ENCODE peak calls at places on chromosomes 11 and 22, in four cellular contexts. One of them, this sample, is unnamed. For H3K4me1 and H3K9me3, the result is how much of the 10 kb centered on the place peaks cover.

GRCh38 chr11:45852712-45853101 is 5.4 kb downstream of the CRY2 start:
- DNase-seq in left ventricle myocardium inferior: peak
- DNase-seq in body of pancreas: no peak
- DNase-seq in aorta: no peak
- DNase-seq in this sample: no peak

GRCh38 chr11:102390667-102391449 is 43.8 kb downstream of the BIRC2 start:
- DNase-seq in left ventricle myocardium inferior: peak
- DNase-seq in body of pancreas: peak
- DNase-seq in aorta: peak
- DNase-seq in this sample: peak

GRCh38 chr22:42419328-42419881 is 12.8 kb downstream of the NFAM1 start:
- DNase-seq in left ventricle myocardium inferior: no peak
- DNase-seq in body of pancreas: no peak
- DNase-seq in aorta: no peak
- DNase-seq in this sample: no peak

GRCh38 chr11:93663021-93663420 is 1.5 kb downstream of the CEP295 start:
- DNase-seq in left ventricle myocardium inferior: no peak
- DNase-seq in body of pancreas: no peak
- DNase-seq in aorta: no peak
- DNase-seq in this sample: no peak

GRCh38 chr22:20475115-20475436 is 20.5 kb downstream of the KLHL22 start:
- DNase-seq in left ventricle myocardium inferior: no peak
- DNase-seq in body of pancreas: no peak
- DNase-seq in aorta: no peak
- DNase-seq in this sample: no peak

GRCh38 chr11:19766810-19767209 is 54.2 kb downstream of the NAV2 start:
- DNase-seq in left ventricle myocardium inferior: no peak
- DNase-seq in body of pancreas: no peak
- DNase-seq in aorta: no peak
- DNase-seq in this sample: no peak

GRCh38 chr22:39431821-39432251 is 25.0 kb upstream of the MGAT3 start:
- DNase-seq in left ventricle myocardium inferior: peak
- DNase-seq in body of pancreas: no peak
- DNase-seq in aorta: peak
- DNase-seq in this sample: peak

GRCh38 chr11:79367844-79368243 is 73.0 kb downstream of the TENM4 start:
- DNase-seq in left ventricle myocardium inferior: no peak
- DNase-seq in body of pancreas: no peak
- DNase-seq in aorta: no peak
- DNase-seq in this sample: no peak

GRCh38 chr22:38243007-38243775 is 29.6 kb downstream of the TMEM184B start:
- DNase-seq in left ventricle myocardium inferior: peak
- DNase-seq in body of pancreas: peak
- DNase-seq in aorta: no peak
- DNase-seq in this sample: no peak

GRCh38 chr11:32870676-32871075 is 21.9 kb upstream of the QSER1 start:
- DNase-seq in left ventricle myocardium inferior: no peak
- DNase-seq in body of pancreas: peak
- DNase-seq in aorta: no peak
- DNase-seq in this sample: no peak

GRCh38 chr11:93536346-93536871 is 6.8 kb downstream of the SMCO4 start:
- DNase-seq in left ventricle myocardium inferior: peak
- DNase-seq in body of pancreas: no peak
- DNase-seq in aorta: no peak
- DNase-seq in this sample: no peak

GRCh38 chr22:23369054-23369685 is 188.9 kb downstream of the BCR start:
- DNase-seq in left ventricle myocardium inferior: no peak
- DNase-seq in body of pancreas: no peak
- DNase-seq in aorta: no peak
- DNase-seq in this sample: no peak

GRCh38 chr11:102269927-102270326 is 47.4 kb upstream of the BIRC3 start:
- DNase-seq in left ventricle myocardium inferior: no peak
- DNase-seq in body of pancreas: no peak
- DNase-seq in aorta: no peak
- DNase-seq in this sample: no peak

GRCh38 chr22:33296941-33297340 is 238.8 kb upstream of the SYN3 start:
- DNase-seq in left ventricle myocardium inferior: no peak
- DNase-seq in body of pancreas: peak
- DNase-seq in aorta: no peak
- DNase-seq in this sample: no peak

GRCh38 chr11:89477175-89477574 is 14.0 kb downstream of the NOX4 start:
- DNase-seq in left ventricle myocardium inferior: no peak
- DNase-seq in body of pancreas: peak
- DNase-seq in aorta: no peak
- DNase-seq in this sample: no peak

GRCh38 chr11:20363500-20364411 is at the start of gene HTATIP2:
- DNase-seq in left ventricle myocardium inferior: peak
- DNase-seq in body of pancreas: peak
- DNase-seq in aorta: peak
- DNase-seq in this sample: peak

GRCh38 chr11:115287266-115287665 is 216.9 kb downstream of the CADM1 start:
- DNase-seq in left ventricle myocardium inferior: no peak
- DNase-seq in body of pancreas: no peak
- DNase-seq in aorta: no peak
- DNase-seq in this sample: no peak

GRCh38 chr11:118522571-118523072 is 4.7 kb upstream of the TTC36 start:
- DNase-seq in left ventricle myocardium inferior: no peak
- DNase-seq in body of pancreas: peak
- DNase-seq in aorta: no peak
- DNase-seq in this sample: no peak

GRCh38 chr22:19741053-19741452 is 17.7 kb downstream of the GP1BB start:
- DNase-seq in left ventricle myocardium inferior: no peak
- DNase-seq in body of pancreas: no peak
- DNase-seq in aorta: no peak
- DNase-seq in this sample: no peak

GRCh38 chr11:93116641-93117577 is 80.9 kb downstream of the SLC36A4 start:
- DNase-seq in left ventricle myocardium inferior: no peak
- DNase-seq in body of pancreas: peak
- DNase-seq in aorta: no peak
- DNase-seq in this sample: no peak

GRCh38 chr11:12803086-12803826 is 129.0 kb downstream of the TEAD1 start:
- DNase-seq in left ventricle myocardium inferior: no peak
- DNase-seq in body of pancreas: no peak
- DNase-seq in aorta: no peak
- DNase-seq in this sample: no peak

GRCh38 chr11:68137833-68138232 is 16.6 kb upstream of the CHKA start:
- DNase-seq in left ventricle myocardium inferior: no peak
- DNase-seq in body of pancreas: no peak
- DNase-seq in aorta: no peak
- DNase-seq in this sample: no peak

GRCh38 chr11:121696177-121696863 is 243.6 kb upstream of the SORL1-AS1 start:
- DNase-seq in left ventricle myocardium inferior: peak
- DNase-seq in body of pancreas: peak
- DNase-seq in aorta: peak
- DNase-seq in this sample: no peak

GRCh38 chr11:117011541-117011908 is 86.7 kb downstream of the SIK3 start:
- DNase-seq in left ventricle myocardium inferior: no peak
- DNase-seq in body of pancreas: no peak
- DNase-seq in aorta: no peak
- DNase-seq in this sample: no peak

GRCh38 chr11:112016765-112017356 is 8.3 kb upstream of the DLAT start:
- DNase-seq in left ventricle myocardium inferior: no peak
- DNase-seq in body of pancreas: peak
- DNase-seq in aorta: no peak
- DNase-seq in this sample: no peak

GRCh38 chr11:122853971-122854446 is 15.7 kb downstream of the CRTAM start:
- DNase-seq in left ventricle myocardium inferior: no peak
- DNase-seq in body of pancreas: peak
- DNase-seq in aorta: no peak
- DNase-seq in this sample: peak

GRCh38 chr22:32904044-32904443 is 102.5 kb downstream of the TIMP3 start:
- DNase-seq in left ventricle myocardium inferior: no peak
- DNase-seq in body of pancreas: peak
- DNase-seq in aorta: no peak
- DNase-seq in this sample: no peak

GRCh38 chr22:37428649-37429586 is 1.6 kb upstream of the ELFN2 start:
- DNase-seq in left ventricle myocardium inferior: peak
- DNase-seq in body of pancreas: peak
- DNase-seq in aorta: peak
- DNase-seq in this sample: no peak

GRCh38 chr11:43738600-43739409 is 58.3 kb downstream of the HSD17B12 start:
- DNase-seq in left ventricle myocardium inferior: no peak
- DNase-seq in body of pancreas: peak
- DNase-seq in aorta: no peak
- DNase-seq in this sample: peak

GRCh38 chr11:117752721-117753237 is 44.2 kb downstream of the DSCAML1 start:
- DNase-seq in left ventricle myocardium inferior: no peak
- DNase-seq in body of pancreas: no peak
- DNase-seq in aorta: no peak
- DNase-seq in this sample: no peak

GRCh38 chr11:405323-405975 is 9.3 kb downstream of the SIGIRR start:
- DNase-seq in left ventricle myocardium inferior: peak
- DNase-seq in body of pancreas: peak
- DNase-seq in aorta: peak
- DNase-seq in this sample: no peak

GRCh38 chr11:408154-409007 is 6.4 kb downstream of the SIGIRR start:
- DNase-seq in left ventricle myocardium inferior: no peak
- DNase-seq in body of pancreas: no peak
- DNase-seq in aorta: peak
- DNase-seq in this sample: no peak

GRCh38 chr11:405976-406795 is 8.6 kb downstream of the SIGIRR start:
- DNase-seq in left ventricle myocardium inferior: no peak
- DNase-seq in body of pancreas: no peak
- DNase-seq in aorta: peak
- DNase-seq in this sample: no peak

GRCh38 chr11:407651-408080 is 7.1 kb downstream of the SIGIRR start:
- DNase-seq in left ventricle myocardium inferior: no peak
- DNase-seq in body of pancreas: no peak
- DNase-seq in aorta: no peak
- DNase-seq in this sample: no peak

DNA sequence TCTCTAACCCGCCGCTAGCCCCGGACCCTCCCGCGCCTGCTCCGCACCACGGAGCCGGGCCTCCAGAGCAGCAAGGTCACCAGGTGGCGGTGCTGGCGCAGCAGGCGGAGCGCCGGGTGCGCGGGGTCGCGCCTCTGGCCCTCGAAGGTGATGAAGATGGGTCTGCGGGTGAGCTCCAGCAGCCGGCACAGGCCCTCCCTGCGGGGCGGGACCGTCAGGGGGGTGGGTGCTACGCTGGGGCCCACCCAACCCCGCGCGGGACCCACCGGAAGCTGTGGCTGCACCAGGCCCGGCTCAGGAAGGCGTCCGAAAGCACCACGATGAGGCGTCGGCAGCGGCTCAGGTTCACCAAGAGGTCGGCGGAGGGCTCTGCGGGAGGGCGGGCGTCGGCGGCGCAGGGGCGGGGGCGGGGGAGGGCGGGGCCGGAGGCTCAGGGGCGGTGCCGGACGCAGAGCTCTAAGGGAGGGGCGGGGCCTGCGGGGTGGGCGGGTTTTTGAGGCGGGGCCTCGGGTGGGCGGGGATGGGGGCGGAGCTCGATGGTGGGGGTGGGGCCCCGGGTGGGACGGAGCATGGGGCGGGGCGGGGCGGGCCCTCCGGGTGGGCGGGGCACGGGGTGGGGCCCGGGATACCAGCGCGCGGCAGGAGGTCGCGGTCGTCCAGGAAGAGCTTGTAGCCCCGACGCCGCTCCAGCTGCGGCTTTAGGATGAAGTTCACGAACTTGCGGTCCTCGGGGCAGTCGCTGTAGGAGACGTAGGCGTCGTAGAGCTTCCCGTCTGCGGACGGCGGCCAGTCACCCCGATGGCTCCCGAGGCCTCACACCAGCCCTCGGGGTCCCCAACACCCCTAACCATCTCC is 7.8 kb downstream of the SIGIRR start:
- DNase-seq in left ventricle myocardium inferior: peak
- DNase-seq in body of pancreas: peak
- DNase-seq in aorta: peak
- DNase-seq in this sample: peak
- H3K4me3 ChIP-seq in left ventricle myocardium inferior: peak
- H3K4me3 ChIP-seq in body of pancreas: peak
- H3K4me3 ChIP-seq in aorta: peak
- H3K4me3 ChIP-seq in this sample: peak

GRCh38 chr22:25690798-25691197 is 51.2 kb upstream of the MYO18B start:
- DNase-seq in left ventricle myocardium inferior: no peak
- DNase-seq in body of pancreas: no peak
- DNase-seq in aorta: no peak
- DNase-seq in this sample: peak

GRCh38 chr22:25696763-25697710 is 45.0 kb upstream of the MYO18B start:
- DNase-seq in left ventricle myocardium inferior: no peak
- DNase-seq in body of pancreas: no peak
- DNase-seq in aorta: no peak
- DNase-seq in this sample: no peak

GRCh38 chr22:25692965-25693565 is 48.9 kb upstream of the MYO18B start:
- DNase-seq in left ventricle myocardium inferior: no peak
- DNase-seq in body of pancreas: no peak
- DNase-seq in aorta: no peak
- DNase-seq in this sample: no peak

GRCh38 chr22:25692392-25692791 is 49.6 kb upstream of the MYO18B start:
- DNase-seq in left ventricle myocardium inferior: no peak
- DNase-seq in body of pancreas: no peak
- DNase-seq in aorta: no peak
- DNase-seq in this sample: no peak

GRCh38 chr22:25694167-25694907 is 47.7 kb upstream of the MYO18B start:
- DNase-seq in left ventricle myocardium inferior: no peak
- DNase-seq in body of pancreas: no peak
- DNase-seq in aorta: peak
- DNase-seq in this sample: no peak
- H3K4me1 ChIP-seq in left ventricle myocardium inferior: under half
- H3K4me1 ChIP-seq in body of pancreas: under half
- H3K4me1 ChIP-seq in aorta: under half
- H3K4me1 ChIP-seq in this sample: under half

GRCh38 chr11:134506046-134506445 is 94.0 kb upstream of the B3GAT1 start:
- DNase-seq in left ventricle myocardium inferior: no peak
- DNase-seq in body of pancreas: no peak
- DNase-seq in aorta: no peak
- DNase-seq in this sample: no peak
- H3K9me3 ChIP-seq in left ventricle myocardium inferior: under half
- H3K9me3 ChIP-seq in body of pancreas: under half
- H3K9me3 ChIP-seq in aorta: under half
- H3K9me3 ChIP-seq in this sample: under half

DNA sequence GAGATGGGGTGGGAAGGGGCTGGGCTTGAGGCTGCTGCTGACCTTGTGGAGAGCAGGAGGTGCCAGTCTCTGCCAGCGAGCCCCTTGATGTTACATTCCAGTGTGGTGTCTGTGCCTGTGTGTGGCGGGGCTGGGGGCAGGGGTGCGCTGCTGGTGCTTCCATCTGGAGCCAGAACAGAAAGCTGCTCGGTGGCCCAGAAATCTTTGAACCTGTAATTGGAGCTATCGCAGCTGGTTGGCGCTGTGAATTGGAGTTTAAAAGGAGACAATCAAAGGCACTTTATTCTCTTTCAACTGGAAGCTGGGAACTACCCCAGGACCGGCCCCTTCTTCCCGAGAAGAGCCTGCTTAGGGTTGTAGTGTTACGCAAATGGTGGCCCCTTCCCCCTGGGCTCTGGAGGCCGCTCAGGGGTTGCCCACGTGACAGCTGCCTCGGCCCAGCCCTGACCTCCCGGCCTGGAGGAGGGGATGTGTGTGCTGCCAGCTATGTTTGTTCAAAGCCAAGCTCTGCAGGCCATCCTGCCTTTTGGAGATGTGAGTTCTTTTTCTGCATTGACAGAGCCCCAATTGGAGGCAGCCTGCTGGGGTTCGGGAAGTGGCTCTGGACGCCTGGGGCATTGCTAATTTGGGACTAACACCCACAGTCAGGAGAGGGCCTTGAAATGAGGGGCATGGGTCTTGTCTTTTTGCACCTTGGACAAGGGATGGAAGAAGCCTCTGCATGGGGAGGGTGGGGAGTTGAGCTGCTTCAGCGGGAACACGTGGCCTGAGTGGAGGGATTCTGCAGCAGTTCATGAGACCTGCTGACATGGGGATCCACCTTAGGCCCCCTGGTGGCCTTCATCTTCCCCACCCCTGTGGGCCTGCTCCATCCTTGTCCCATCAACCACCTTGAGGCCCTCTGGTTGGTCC is 14.0 kb upstream of the ARSA start:
- DNase-seq in left ventricle myocardium inferior: no peak
- DNase-seq in body of pancreas: no peak
- DNase-seq in aorta: no peak
- DNase-seq in this sample: no peak
- H3K4me3 ChIP-seq in left ventricle myocardium inferior: peak
- H3K4me3 ChIP-seq in body of pancreas: no peak
- H3K4me3 ChIP-seq in aorta: no peak
- H3K4me3 ChIP-seq in this sample: no peak

This sample was measured in gastrocnemius medialis.